ENCODE peak calls at places on chromosomes 6 and 20, in nine cellular contexts. F, N, W, S, H, O, D, R and B are unnamed samples.
A peak's percentile ranks its signal among the peaks of the same experiment; 100 is the strongest.

GRCh38 chr6:69622924-69623323 is 173.9 kb downstream of the LMBRD1 start:
- DNase-seq in F (no peak), N (no peak), W (no peak), S (no peak), H (no peak), O (no peak), D (no peak), R (no peak), B (no peak)

GRCh38 chr20:62358728-62359490 is 8.2 kb downstream of the LAMA5 start:
- DNase-seq in F (no peak), N (no peak), W (no peak), S (no peak), H (no peak), O (no peak), D (peak; percentile 73), R (no peak), B (peak; percentile 65)

GRCh38 chr6:106966671-106967522 is 7.6 kb downstream of the CD24 start:
- DNase-seq in F (no peak), N (no peak), W (no peak), S (no peak), H (no peak), O (no peak), D (no peak), R (no peak), B (no peak)

GRCh38 chr20:10985536-10985935 is 311.7 kb upstream of the JAG1 start:
- DNase-seq in F (no peak), N (peak; percentile 64), W (peak; percentile 76), S (no peak), H (peak; percentile 37), O (peak; percentile 85), D (no peak), R (peak; percentile 71), B (no peak)

GRCh38 chr6:24907959-24908358 is 27.8 kb downstream of the RIPOR2 start:
- DNase-seq in F (no peak), N (no peak), W (no peak), S (no peak), H (no peak), O (no peak), D (no peak), R (peak; percentile 42), B (no peak)

GRCh38 chr6:21582651-21583050 is 10.9 kb upstream of the SOX4 start:
- DNase-seq in F (no peak), N (no peak), W (peak; percentile 63), S (no peak), H (no peak), O (peak; percentile 51), D (no peak), R (peak; percentile 84), B (no peak)

GRCh38 chr6:125809771-125810315 is 19.1 kb downstream of the NCOA7 start:
- DNase-seq in F (no peak), N (no peak), W (no peak), S (no peak), H (no peak), O (no peak), D (no peak), R (no peak), B (no peak)

GRCh38 chr6:25153079-25153478 is 126.1 kb upstream of the CARMIL1 start:
- DNase-seq in F (no peak), N (no peak), W (no peak), S (no peak), H (no peak), O (no peak), D (no peak), R (no peak), B (no peak)

GRCh38 chr6:39389372-39389767 is 66.9 kb upstream of the KCNK16 start:
- DNase-seq in F (no peak), N (peak; percentile 5), W (no peak), S (no peak), H (peak; percentile 39), O (peak; percentile 27), D (no peak), R (peak; percentile 61), B (no peak)

GRCh38 chr6:30075094-30075986 is at the start of gene RNF39:
- DNase-seq in F (no peak), N (no peak), W (no peak), S (no peak), H (peak; percentile 20), O (no peak), D (no peak), R (no peak), B (peak; percentile 64)